ENCODE peak calls at places on chromosomes 6 and 20, in five cellular contexts. Q is foreskin fibroblast, U is lower leg skin, G is heart left ventricle, D is cardiac muscle cell. E is an unnamed sample.

GRCh38 chr6:77089776-77090175 is 373.5 kb downstream of the HTR1B start:
- DNase-seq in Q (peak), U (no peak), G (no peak), D (no peak), E (no peak)

GRCh38 chr20:34215711-34216381 is 25.4 kb upstream of the ASIP start:
- DNase-seq in Q (peak), U (peak), G (peak), D (peak), E (no peak)

GRCh38 chr6:111565316-111566221 is 40.1 kb downstream of the TRAF3IP2 start:
- DNase-seq in Q (no peak), U (no peak), G (no peak), D (no peak), E (no peak)

GRCh38 chr20:21936720-21937380 is 231.4 kb downstream of the PAX1 start:
- DNase-seq in Q (no peak), U (no peak), G (no peak), D (no peak), E (no peak)

GRCh38 chr20:51735728-51736600 is 32.2 kb downstream of the ATP9A start:
- DNase-seq in Q (no peak), U (no peak), G (no peak), D (no peak), E (no peak)

GRCh38 chr6:84411060-84411629 is 183.7 kb upstream of the CEP162 start:
- DNase-seq in Q (peak), U (no peak), G (no peak), D (no peak), E (peak)

GRCh38 chr6:125749864-125750691 is 646 bp downstream of the HEY2 start:
- DNase-seq in Q (no peak), U (no peak), G (peak), D (peak), E (no peak)

GRCh38 chr20:54368578-54368977 is 106.8 kb upstream of the DOK5 start:
- DNase-seq in Q (no peak), U (no peak), G (no peak), D (no peak), E (no peak)

GRCh38 chr6:16712250-16712930 is 48.9 kb downstream of the ATXN1 start:
- DNase-seq in Q (no peak), U (peak), G (no peak), D (no peak), E (no peak)

GRCh38 chr20:3606021-3606420 is 57.2 kb downstream of the GFRA4 start:
- DNase-seq in Q (peak), U (no peak), G (no peak), D (no peak), E (no peak)

GRCh38 chr6:167850792-167851191 is 24.1 kb downstream of the AFDN start:
- DNase-seq in Q (no peak), U (no peak), G (no peak), D (no peak), E (no peak)

GRCh38 chr6:45411959-45412358 is 34.2 kb upstream of the SUPT3H start:
- DNase-seq in Q (no peak), U (no peak), G (no peak), D (no peak), E (no peak)

DNA sequence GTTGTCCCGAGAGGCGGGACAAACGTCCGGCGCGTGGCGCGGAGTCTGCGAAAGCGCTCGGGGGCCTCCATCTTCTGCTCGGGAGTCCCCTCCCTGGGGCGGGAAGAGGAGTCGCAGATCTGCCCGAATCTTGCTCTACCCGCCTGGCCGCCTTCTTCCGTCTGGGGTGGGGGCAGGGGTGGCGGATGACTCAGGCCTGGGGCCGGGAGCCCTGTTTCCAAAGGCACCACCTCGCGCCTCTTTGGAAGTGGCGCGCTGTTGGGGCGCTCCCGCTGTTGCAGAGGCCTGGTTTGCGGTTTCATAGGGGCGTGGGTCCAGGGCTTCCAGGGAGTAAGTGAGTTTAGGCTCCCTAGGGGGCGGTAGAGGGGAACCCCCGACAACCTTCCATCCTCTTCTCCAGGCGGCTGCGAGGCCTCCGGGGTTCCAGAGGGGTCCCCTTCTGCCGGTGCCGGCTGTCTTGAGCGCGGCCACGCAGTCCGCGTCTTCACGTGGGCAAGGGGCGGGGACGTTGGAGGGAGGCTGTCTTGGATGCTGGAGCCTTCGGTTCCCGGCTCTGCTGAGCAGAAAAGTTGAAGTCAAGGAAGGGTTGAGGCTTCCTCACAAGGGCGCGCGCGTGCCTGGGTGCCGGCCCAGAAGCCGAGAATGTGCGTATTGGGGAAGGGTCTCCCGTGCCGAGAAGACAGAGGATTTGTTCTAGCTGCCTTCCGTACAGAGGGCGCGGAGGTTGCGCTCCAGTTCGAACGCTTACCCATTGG is 2.6 kb upstream of the TFAP2C start:
- DNase-seq in Q (peak), U (peak), G (no peak), D (peak), E (no peak)
- TF ChIP-seq CTCF in Q (peak), U (no peak), G (peak), D (peak), E (peak)

GRCh38 chr6:32976334-32977069 is 8.1 kb downstream of the BRD2 start:
- DNase-seq in Q (no peak), U (no peak), G (no peak), D (no peak), E (no peak)
- H3K4me3 ChIP-seq in Q (peak), U (no peak), G (no peak), D (no peak), E (peak)

DNA sequence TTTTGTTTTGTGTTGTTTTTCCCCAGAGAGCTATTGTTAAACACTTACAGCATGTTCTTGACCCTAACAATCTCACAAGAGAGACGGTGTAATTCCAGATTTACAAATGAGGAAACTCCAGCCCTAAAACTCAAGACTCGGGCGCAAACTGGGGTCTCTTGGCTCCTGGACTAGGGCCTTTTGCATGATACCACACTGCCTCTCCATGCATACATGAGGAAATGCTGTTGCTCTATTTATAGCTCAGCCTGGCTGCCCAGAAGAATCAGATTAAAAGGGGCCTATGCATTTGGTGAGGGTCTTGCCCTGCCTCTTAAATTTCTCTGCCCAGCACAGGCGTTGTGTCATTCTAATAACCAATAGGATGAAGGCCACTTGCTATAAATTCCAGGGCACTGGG is 30.5 kb upstream of the SNRPB2 start:
- DNase-seq in Q (no peak), U (no peak), G (no peak), D (peak), E (no peak)
- TF ChIP-seq CTCF in Q (no peak), U (no peak), G (peak), D (no peak), E (no peak)

DNA sequence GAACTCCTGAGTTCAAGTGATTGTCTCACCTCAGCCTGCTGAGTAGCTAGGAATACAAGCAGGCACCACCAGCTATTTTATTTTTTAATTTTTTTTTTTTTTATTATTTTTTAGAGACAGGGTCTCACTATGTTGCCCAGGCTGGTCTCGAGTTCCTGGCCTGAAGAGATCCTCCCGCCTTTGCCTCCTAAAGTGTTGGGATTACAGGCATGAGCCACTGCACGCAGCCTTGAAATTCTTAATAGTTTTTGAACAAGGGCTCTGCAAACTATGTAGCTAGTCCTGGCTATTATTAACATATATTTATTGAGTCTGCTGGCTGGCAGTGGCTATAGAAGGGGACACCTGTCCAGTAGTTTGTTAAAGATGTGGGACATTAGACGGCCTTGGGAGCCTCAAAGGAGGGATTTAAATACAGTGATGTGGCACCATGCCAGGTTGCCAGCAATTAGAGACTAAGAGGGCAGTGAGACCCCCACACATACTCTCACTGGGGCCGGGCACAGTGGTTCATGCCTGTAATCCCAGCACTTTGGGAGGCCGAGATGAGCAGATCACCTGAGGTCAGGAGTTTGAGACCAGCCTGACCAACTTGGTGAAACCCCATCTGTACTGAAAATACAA is 21.1 kb upstream of the TAF8 start:
- DNase-seq in Q (no peak), U (no peak), G (no peak), D (no peak), E (no peak)
- H3K4me3 ChIP-seq in Q (no peak), U (no peak), G (no peak), D (no peak), E (no peak)

GRCh38 chr20:36672991-36673390 is 27.0 kb upstream of the SLA2 start:
- DNase-seq in Q (no peak), U (no peak), G (no peak), D (no peak), E (no peak)

GRCh38 chr20:36682311-36682710 is 36.3 kb upstream of the SLA2 start:
- DNase-seq in Q (no peak), U (no peak), G (no peak), D (no peak), E (no peak)

GRCh38 chr20:36676701-36677421 is 30.9 kb upstream of the SLA2 start:
- DNase-seq in Q (no peak), U (no peak), G (no peak), D (peak), E (no peak)

GRCh38 chr20:36677422-36677771 is 31.4 kb upstream of the SLA2 start:
- DNase-seq in Q (no peak), U (no peak), G (no peak), D (no peak), E (no peak)
- TF ChIP-seq CTCF in Q (no peak), U (no peak), G (no peak), D (no peak), E (no peak)

GRCh38 chr6:127484207-127484858 is 25.1 kb upstream of the KIAA0408 start:
- DNase-seq in Q (peak), U (no peak), G (no peak), D (no peak), E (no peak)
- H3K4me3 ChIP-seq in Q (peak), U (no peak), G (no peak), D (no peak), E (no peak)

GRCh38 chr6:32153252-32153834 is 598 bp upstream of the PPT2 start:
- DNase-seq in Q (no peak), U (no peak), G (peak), D (peak), E (no peak)
- TF ChIP-seq CTCF in Q (peak), U (no peak), G (peak), D (peak), E (peak)

DNA sequence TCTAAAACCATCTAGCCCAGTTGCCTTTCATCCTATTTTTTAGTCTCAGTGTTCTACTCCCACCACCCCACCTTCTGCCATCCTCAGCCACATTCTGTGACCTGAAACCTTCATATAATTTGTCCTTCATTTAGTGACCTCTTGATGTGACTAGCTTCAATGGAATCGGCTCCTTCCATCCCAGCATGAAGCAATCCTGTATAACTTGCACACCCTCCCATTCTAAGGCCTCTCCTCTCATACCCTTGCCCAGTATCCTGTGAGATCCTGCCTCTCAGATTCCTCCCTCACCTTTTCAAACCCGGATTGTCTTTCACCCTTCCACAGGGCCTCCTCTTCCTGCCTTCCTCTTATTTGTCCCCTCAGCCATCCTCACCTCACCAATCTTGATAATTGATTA is 3.1 kb downstream of the ZNF76 start:
- DNase-seq in Q (peak), U (peak), G (no peak), D (no peak), E (no peak)
- H3K4me3 ChIP-seq in Q (no peak), U (no peak), G (no peak), D (no peak), E (no peak)

E was measured in AG09309.